ENCODE peak calls at places on chromosome 18, in five cellular contexts. One of them, this sample, is unnamed.

GRCh38 chr18:46917808-46918600 is 602 bp downstream of the KATNAL2 start:
- DNase-seq in H1: peak; percentile 47
- DNase-seq in neuronal stem cell: no peak
- DNase-seq in H9: peak; percentile 85
- DNase-seq in mesenchymal stem cell: peak; percentile 46
- DNase-seq in this sample: no peak

GRCh38 chr18:39742015-39742466 is 2176.4 kb upstream of the CELF4 start:
- DNase-seq in H1: no peak
- DNase-seq in neuronal stem cell: no peak
- DNase-seq in H9: no peak
- DNase-seq in mesenchymal stem cell: peak; percentile 13
- DNase-seq in this sample: no peak

GRCh38 chr18:49052891-49053644 is 102.3 kb upstream of the SMAD7 start:
- DNase-seq in H9: no peak
- DNase-seq in H1: no peak
- DNase-seq in neuronal stem cell: no peak
- DNase-seq in mesenchymal stem cell: peak; percentile 64
- DNase-seq in this sample: peak; percentile 71

GRCh38 chr18:31738460-31739407 is 21.9 kb downstream of the SLC25A52 start:
- DNase-seq in mesenchymal stem cell: no peak
- DNase-seq in H1: no peak
- DNase-seq in H9: peak; percentile 59
- DNase-seq in neuronal stem cell: no peak
- DNase-seq in this sample: peak; percentile 61

GRCh38 chr18:12001400-12001799 is 20.1 kb downstream of the IMPA2 start:
- DNase-seq in mesenchymal stem cell: no peak
- DNase-seq in H9: no peak
- DNase-seq in H1: no peak
- DNase-seq in neuronal stem cell: no peak
- DNase-seq in this sample: no peak

GRCh38 chr18:38368886-38369285 is 803.3 kb upstream of the CELF4 start:
- DNase-seq in neuronal stem cell: no peak
- DNase-seq in H1: no peak
- DNase-seq in mesenchymal stem cell: peak; percentile 13
- DNase-seq in H9: no peak
- DNase-seq in this sample: no peak

GRCh38 chr18:48838166-48838775 is 112.5 kb downstream of the SMAD7 start:
- DNase-seq in mesenchymal stem cell: no peak
- DNase-seq in H9: no peak
- DNase-seq in H1: no peak
- DNase-seq in neuronal stem cell: no peak
- DNase-seq in this sample: no peak

GRCh38 chr18:23585007-23585871 is 1.1 kb downstream of the NPC1 start:
- DNase-seq in mesenchymal stem cell: peak; percentile 74
- DNase-seq in neuronal stem cell: no peak
- DNase-seq in H1: no peak
- DNase-seq in H9: no peak
- DNase-seq in this sample: peak; percentile 12

GRCh38 chr18:22284581-22285230 is 115.3 kb downstream of the GATA6 start:
- DNase-seq in neuronal stem cell: no peak
- DNase-seq in H1: no peak
- DNase-seq in H9: no peak
- DNase-seq in mesenchymal stem cell: no peak
- DNase-seq in this sample: no peak

GRCh38 chr18:74652392-74652988 is 54.8 kb downstream of the ZNF407 start:
- DNase-seq in mesenchymal stem cell: peak; percentile 63
- DNase-seq in H1: no peak
- DNase-seq in H9: no peak
- DNase-seq in neuronal stem cell: peak; percentile 18
- DNase-seq in this sample: no peak

GRCh38 chr18:45090526-45091140 is 409.9 kb downstream of the SETBP1 start:
- DNase-seq in H9: no peak
- DNase-seq in mesenchymal stem cell: peak; percentile 78
- DNase-seq in neuronal stem cell: no peak
- DNase-seq in H1: no peak
- DNase-seq in this sample: no peak

GRCh38 chr18:12863687-12864086 is 20.4 kb downstream of the PTPN2 start:
- DNase-seq in neuronal stem cell: no peak
- DNase-seq in H9: no peak
- DNase-seq in H1: no peak
- DNase-seq in mesenchymal stem cell: no peak
- DNase-seq in this sample: no peak

GRCh38 chr18:46320928-46321855 is 217.0 kb downstream of the HAUS1 start:
- DNase-seq in neuronal stem cell: no peak
- DNase-seq in H1: no peak
- DNase-seq in mesenchymal stem cell: no peak
- DNase-seq in H9: no peak
- DNase-seq in this sample: no peak

GRCh38 chr18:62690416-62690815 is 24.9 kb upstream of the PHLPP1 start:
- DNase-seq in mesenchymal stem cell: no peak
- DNase-seq in H1: no peak
- DNase-seq in H9: no peak
- DNase-seq in neuronal stem cell: no peak
- DNase-seq in this sample: no peak
- H3K4me2 ChIP-seq in mesenchymal stem cell: no peak overlapping the region
- H3K4me2 ChIP-seq in H1: no peak overlapping the region
- H3K4me2 ChIP-seq in H9: no peak overlapping the region
- H3K4me2 ChIP-seq in neuronal stem cell: no peak overlapping the region
- H3K4me2 ChIP-seq in this sample: no peak overlapping the region

GRCh38 chr18:7923105-7923504 is 356.0 kb downstream of the PTPRM start:
- DNase-seq in neuronal stem cell: no peak
- DNase-seq in H1: no peak
- DNase-seq in mesenchymal stem cell: no peak
- DNase-seq in H9: no peak
- DNase-seq in this sample: no peak

GRCh38 chr18:7926526-7926925 is 359.4 kb downstream of the PTPRM start:
- DNase-seq in H9: peak; percentile 43
- DNase-seq in H1: no peak
- DNase-seq in mesenchymal stem cell: no peak
- DNase-seq in neuronal stem cell: no peak
- DNase-seq in this sample: peak; percentile 51

GRCh38 chr18:7927119-7927518 is 360.0 kb downstream of the PTPRM start:
- DNase-seq in neuronal stem cell: no peak
- DNase-seq in mesenchymal stem cell: no peak
- DNase-seq in H1: no peak
- DNase-seq in H9: no peak
- DNase-seq in this sample: no peak

GRCh38 chr18:7921938-7922587 is 354.9 kb downstream of the PTPRM start:
- DNase-seq in neuronal stem cell: no peak
- DNase-seq in mesenchymal stem cell: peak; percentile 90
- DNase-seq in H1: no peak
- DNase-seq in H9: no peak
- DNase-seq in this sample: peak; percentile 47

DNA sequence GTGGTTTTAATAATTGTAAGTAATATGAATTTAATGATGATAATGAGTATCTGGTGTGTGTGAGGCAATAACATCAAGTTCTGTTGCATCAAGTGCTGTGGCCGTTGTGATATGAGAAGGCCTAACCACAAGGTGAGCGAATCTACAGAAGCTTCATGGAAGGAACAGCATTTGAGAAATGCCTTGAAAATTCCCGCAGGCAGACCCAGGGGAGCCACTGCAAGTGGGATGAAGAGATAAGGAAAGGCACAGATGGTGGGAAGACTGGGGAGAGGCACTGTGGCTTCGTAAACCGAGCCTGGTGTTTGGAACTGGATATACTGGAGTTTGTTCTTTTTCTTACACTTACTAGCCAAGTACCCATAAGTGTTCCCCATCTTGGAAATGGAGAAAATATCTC is 357.5 kb downstream of the PTPRM start:
- DNase-seq in H9: no peak
- DNase-seq in mesenchymal stem cell: no peak
- DNase-seq in neuronal stem cell: no peak
- DNase-seq in H1: no peak
- DNase-seq in this sample: peak; percentile 59
- H2BK12ac ChIP-seq in H9: no peak overlapping the region
- H2BK12ac ChIP-seq in mesenchymal stem cell: peak overlapping the region; percentile 7
- H2BK12ac ChIP-seq in neuronal stem cell: no peak overlapping the region
- H2BK12ac ChIP-seq in H1: no peak overlapping the region
- H2BK12ac ChIP-seq in this sample: no peak overlapping the region

DNA sequence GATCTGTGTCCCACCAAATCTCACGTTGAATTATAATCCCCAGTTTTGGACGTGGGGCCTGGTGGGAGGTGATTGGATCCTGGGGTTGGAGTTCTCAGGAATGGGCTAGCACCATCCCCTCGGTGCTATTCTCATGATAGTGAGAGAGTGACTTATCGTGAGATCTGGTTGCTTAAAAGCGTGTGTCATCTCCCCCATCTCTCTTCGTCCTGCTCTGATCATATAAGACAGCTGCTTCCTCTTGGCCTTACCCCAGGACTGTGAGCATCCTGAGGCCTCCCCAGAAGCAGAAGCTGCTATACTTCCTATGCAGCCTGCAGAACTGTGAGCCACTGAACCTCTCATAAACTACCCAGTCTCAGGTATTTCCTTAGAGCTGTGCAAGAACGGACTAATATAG is 163.7 kb upstream of the NDUFV2 start:
- DNase-seq in H9: no peak
- DNase-seq in mesenchymal stem cell: no peak
- DNase-seq in H1: no peak
- DNase-seq in neuronal stem cell: no peak
- DNase-seq in this sample: peak; percentile 59
- H3K4me2 ChIP-seq in H9: no peak overlapping the region
- H3K4me2 ChIP-seq in mesenchymal stem cell: no peak overlapping the region
- H3K4me2 ChIP-seq in H1: no peak overlapping the region
- H3K4me2 ChIP-seq in neuronal stem cell: no peak overlapping the region
- H3K4me2 ChIP-seq in this sample: no peak overlapping the region

GRCh38 chr18:30359521-30359920 is 683.0 kb downstream of the DSC3 start:
- DNase-seq in H9: no peak
- DNase-seq in mesenchymal stem cell: no peak
- DNase-seq in H1: no peak
- DNase-seq in neuronal stem cell: no peak
- DNase-seq in this sample: no peak
- H2BK12ac ChIP-seq in H9: no peak overlapping the region
- H2BK12ac ChIP-seq in mesenchymal stem cell: no peak overlapping the region
- H2BK12ac ChIP-seq in H1: no peak overlapping the region
- H2BK12ac ChIP-seq in neuronal stem cell: no peak overlapping the region
- H2BK12ac ChIP-seq in this sample: no peak overlapping the region